ENCODE peak calls at places on chromosomes 11 and 22, in ten cellular contexts. One of them, this sample, is unnamed. For H3K9me3, the result is how much of the 10 kb centered on the place peaks cover.

GRCh38 chr11:123356539-123356938 is 73.5 kb upstream of the GRAMD1B start:
- DNase-seq in CD4-positive, alpha-beta memory T cell: no peak
- DNase-seq in thoracic aorta: no peak
- DNase-seq in AG04450: no peak
- DNase-seq in right lobe of liver: no peak
- DNase-seq in CD8-positive, alpha-beta memory T cell: no peak
- DNase-seq in GM12878: no peak
- DNase-seq in adrenal gland: no peak
- DNase-seq in IMR-90: no peak
- DNase-seq in colonic mucosa: no peak
- DNase-seq in this sample: no peak

GRCh38 chr22:45645526-45646414 is 25.9 kb upstream of the ATXN10 start:
- DNase-seq in colonic mucosa: peak
- DNase-seq in thoracic aorta: no peak
- DNase-seq in AG04450: no peak
- DNase-seq in right lobe of liver: peak
- DNase-seq in CD8-positive, alpha-beta memory T cell: peak
- DNase-seq in CD4-positive, alpha-beta memory T cell: peak
- DNase-seq in GM12878: no peak
- DNase-seq in adrenal gland: peak
- DNase-seq in IMR-90: peak
- DNase-seq in this sample: peak

GRCh38 chr11:1207451-1208360 is 15.2 kb upstream of the MUC5B start:
- DNase-seq in adrenal gland: no peak
- DNase-seq in AG04450: no peak
- DNase-seq in CD4-positive, alpha-beta memory T cell: peak
- DNase-seq in colonic mucosa: peak
- DNase-seq in IMR-90: no peak
- DNase-seq in right lobe of liver: peak
- DNase-seq in thoracic aorta: no peak
- DNase-seq in CD8-positive, alpha-beta memory T cell: no peak
- DNase-seq in GM12878: no peak
- DNase-seq in this sample: no peak

GRCh38 chr11:111944139-111944538 is 7.0 kb downstream of the DIXDC1 start:
- DNase-seq in IMR-90: peak
- DNase-seq in CD4-positive, alpha-beta memory T cell: no peak
- DNase-seq in adrenal gland: no peak
- DNase-seq in CD8-positive, alpha-beta memory T cell: no peak
- DNase-seq in colonic mucosa: no peak
- DNase-seq in thoracic aorta: no peak
- DNase-seq in AG04450: peak
- DNase-seq in right lobe of liver: no peak
- DNase-seq in GM12878: no peak
- DNase-seq in this sample: no peak

GRCh38 chr22:47193606-47194316 is 431.3 kb downstream of the TBC1D22A start:
- DNase-seq in GM12878: no peak
- DNase-seq in CD4-positive, alpha-beta memory T cell: no peak
- DNase-seq in colonic mucosa: peak
- DNase-seq in AG04450: no peak
- DNase-seq in IMR-90: no peak
- DNase-seq in right lobe of liver: no peak
- DNase-seq in CD8-positive, alpha-beta memory T cell: no peak
- DNase-seq in adrenal gland: peak
- DNase-seq in thoracic aorta: no peak
- DNase-seq in this sample: no peak

GRCh38 chr11:128039140-128040021 is 548.0 kb downstream of the ETS1 start:
- DNase-seq in AG04450: no peak
- DNase-seq in IMR-90: peak
- DNase-seq in thoracic aorta: no peak
- DNase-seq in adrenal gland: no peak
- DNase-seq in right lobe of liver: no peak
- DNase-seq in colonic mucosa: peak
- DNase-seq in CD8-positive, alpha-beta memory T cell: peak
- DNase-seq in CD4-positive, alpha-beta memory T cell: peak
- DNase-seq in GM12878: no peak
- DNase-seq in this sample: peak

GRCh38 chr11:5992604-5993251 is 5.9 kb upstream of the OR52L1 start:
- DNase-seq in CD4-positive, alpha-beta memory T cell: no peak
- DNase-seq in GM12878: no peak
- DNase-seq in colonic mucosa: no peak
- DNase-seq in IMR-90: peak
- DNase-seq in thoracic aorta: no peak
- DNase-seq in adrenal gland: no peak
- DNase-seq in CD8-positive, alpha-beta memory T cell: no peak
- DNase-seq in right lobe of liver: no peak
- DNase-seq in AG04450: no peak
- DNase-seq in this sample: no peak

GRCh38 chr22:20438066-20438677 is 547 bp upstream of the SCARF2 start:
- DNase-seq in colonic mucosa: no peak
- DNase-seq in adrenal gland: no peak
- DNase-seq in CD4-positive, alpha-beta memory T cell: no peak
- DNase-seq in right lobe of liver: no peak
- DNase-seq in CD8-positive, alpha-beta memory T cell: no peak
- DNase-seq in thoracic aorta: no peak
- DNase-seq in GM12878: no peak
- DNase-seq in AG04450: no peak
- DNase-seq in IMR-90: peak
- DNase-seq in this sample: no peak

GRCh38 chr11:115078461-115079438 is 400.4 kb downstream of the NXPE2 start:
- DNase-seq in CD4-positive, alpha-beta memory T cell: no peak
- DNase-seq in AG04450: no peak
- DNase-seq in CD8-positive, alpha-beta memory T cell: no peak
- DNase-seq in GM12878: no peak
- DNase-seq in IMR-90: no peak
- DNase-seq in thoracic aorta: no peak
- DNase-seq in adrenal gland: no peak
- DNase-seq in colonic mucosa: no peak
- DNase-seq in right lobe of liver: no peak
- DNase-seq in this sample: no peak

GRCh38 chr11:10942621-10943020 is 84.8 kb upstream of the ZBED5 start:
- DNase-seq in thoracic aorta: no peak
- DNase-seq in adrenal gland: no peak
- DNase-seq in right lobe of liver: no peak
- DNase-seq in CD4-positive, alpha-beta memory T cell: no peak
- DNase-seq in AG04450: no peak
- DNase-seq in colonic mucosa: no peak
- DNase-seq in IMR-90: no peak
- DNase-seq in GM12878: no peak
- DNase-seq in CD8-positive, alpha-beta memory T cell: no peak
- DNase-seq in this sample: no peak

GRCh38 chr11:113179181-113179701 is 135.1 kb upstream of the TTC12 start:
- DNase-seq in AG04450: no peak
- DNase-seq in IMR-90: no peak
- DNase-seq in adrenal gland: no peak
- DNase-seq in right lobe of liver: no peak
- DNase-seq in CD8-positive, alpha-beta memory T cell: no peak
- DNase-seq in GM12878: no peak
- DNase-seq in CD4-positive, alpha-beta memory T cell: no peak
- DNase-seq in thoracic aorta: no peak
- DNase-seq in colonic mucosa: no peak
- DNase-seq in this sample: no peak

GRCh38 chr22:50258361-50259292 is 2.9 kb downstream of the MAPK12 start:
- DNase-seq in CD8-positive, alpha-beta memory T cell: no peak
- DNase-seq in CD4-positive, alpha-beta memory T cell: no peak
- DNase-seq in IMR-90: no peak
- DNase-seq in adrenal gland: no peak
- DNase-seq in colonic mucosa: no peak
- DNase-seq in thoracic aorta: no peak
- DNase-seq in GM12878: no peak
- DNase-seq in right lobe of liver: peak
- DNase-seq in AG04450: no peak
- DNase-seq in this sample: no peak

GRCh38 chr22:17922925-17923898 is 101.1 kb downstream of the MICAL3 start:
- DNase-seq in CD4-positive, alpha-beta memory T cell: no peak
- DNase-seq in right lobe of liver: peak
- DNase-seq in GM12878: no peak
- DNase-seq in IMR-90: peak
- DNase-seq in adrenal gland: peak
- DNase-seq in CD8-positive, alpha-beta memory T cell: no peak
- DNase-seq in AG04450: peak
- DNase-seq in colonic mucosa: no peak
- DNase-seq in thoracic aorta: no peak
- DNase-seq in this sample: no peak

GRCh38 chr11:89441606-89442005 is 49.6 kb downstream of the NOX4 start:
- DNase-seq in AG04450: no peak
- DNase-seq in right lobe of liver: no peak
- DNase-seq in CD4-positive, alpha-beta memory T cell: no peak
- DNase-seq in thoracic aorta: no peak
- DNase-seq in colonic mucosa: no peak
- DNase-seq in IMR-90: no peak
- DNase-seq in GM12878: no peak
- DNase-seq in CD8-positive, alpha-beta memory T cell: no peak
- DNase-seq in adrenal gland: no peak
- DNase-seq in this sample: no peak

GRCh38 chr11:118003021-118003423 is 16.8 kb downstream of the IL10RA start:
- DNase-seq in AG04450: no peak
- DNase-seq in adrenal gland: no peak
- DNase-seq in IMR-90: no peak
- DNase-seq in colonic mucosa: no peak
- DNase-seq in CD4-positive, alpha-beta memory T cell: peak
- DNase-seq in GM12878: no peak
- DNase-seq in CD8-positive, alpha-beta memory T cell: no peak
- DNase-seq in thoracic aorta: no peak
- DNase-seq in right lobe of liver: peak
- DNase-seq in this sample: peak

GRCh38 chr11:96200243-96200642 is 142.8 kb downstream of the MAML2 start:
- DNase-seq in GM12878: no peak
- DNase-seq in right lobe of liver: no peak
- DNase-seq in AG04450: peak
- DNase-seq in adrenal gland: no peak
- DNase-seq in CD8-positive, alpha-beta memory T cell: no peak
- DNase-seq in colonic mucosa: no peak
- DNase-seq in CD4-positive, alpha-beta memory T cell: no peak
- DNase-seq in thoracic aorta: no peak
- DNase-seq in IMR-90: peak
- DNase-seq in this sample: no peak

DNA sequence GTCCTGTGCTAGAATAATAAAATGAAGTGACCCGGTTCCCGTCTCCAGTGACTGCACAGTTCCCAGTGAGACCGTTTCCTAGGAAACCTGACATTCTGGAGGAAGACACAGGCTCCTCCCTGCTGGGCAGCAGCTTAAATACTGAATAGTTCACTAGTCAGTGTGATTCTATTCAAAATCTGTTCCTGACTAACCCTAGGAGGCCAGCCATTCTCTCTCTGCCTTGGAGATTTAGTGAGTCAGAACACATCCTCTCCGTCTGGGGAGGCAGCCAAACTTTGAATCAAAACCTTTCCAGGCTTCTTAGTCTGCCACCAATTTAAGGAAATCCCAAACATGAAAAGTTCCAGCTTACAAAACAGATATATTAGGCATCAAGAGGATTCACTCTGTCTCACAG is 11.2 kb downstream of the TRIM66 start:
- DNase-seq in right lobe of liver: no peak
- DNase-seq in thoracic aorta: peak
- DNase-seq in IMR-90: peak
- DNase-seq in colonic mucosa: peak
- DNase-seq in CD4-positive, alpha-beta memory T cell: no peak
- DNase-seq in GM12878: no peak
- DNase-seq in adrenal gland: peak
- DNase-seq in AG04450: peak
- DNase-seq in CD8-positive, alpha-beta memory T cell: no peak
- DNase-seq in this sample: no peak
- H3K4me3 ChIP-seq in right lobe of liver: no peak
- H3K4me3 ChIP-seq in thoracic aorta: no peak
- H3K4me3 ChIP-seq in IMR-90: no peak
- H3K4me3 ChIP-seq in colonic mucosa: no peak
- H3K4me3 ChIP-seq in CD4-positive, alpha-beta memory T cell: no peak
- H3K4me3 ChIP-seq in GM12878: no peak
- H3K4me3 ChIP-seq in adrenal gland: no peak
- H3K4me3 ChIP-seq in AG04450: no peak
- H3K4me3 ChIP-seq in CD8-positive, alpha-beta memory T cell: no peak
- H3K4me3 ChIP-seq in this sample: no peak

GRCh38 chr11:12026331-12027211 is 18.1 kb upstream of the DKK3 start:
- DNase-seq in GM12878: peak
- DNase-seq in IMR-90: no peak
- DNase-seq in CD8-positive, alpha-beta memory T cell: no peak
- DNase-seq in colonic mucosa: no peak
- DNase-seq in CD4-positive, alpha-beta memory T cell: no peak
- DNase-seq in thoracic aorta: no peak
- DNase-seq in adrenal gland: no peak
- DNase-seq in right lobe of liver: no peak
- DNase-seq in AG04450: no peak
- DNase-seq in this sample: no peak
- H3K9me3 ChIP-seq in GM12878: under half
- H3K9me3 ChIP-seq in IMR-90: under half
- H3K9me3 ChIP-seq in CD8-positive, alpha-beta memory T cell: under half
- H3K9me3 ChIP-seq in colonic mucosa: under half
- H3K9me3 ChIP-seq in CD4-positive, alpha-beta memory T cell: under half
- H3K9me3 ChIP-seq in thoracic aorta: under half
- H3K9me3 ChIP-seq in adrenal gland: under half
- H3K9me3 ChIP-seq in right lobe of liver: under half
- H3K9me3 ChIP-seq in AG04450: under half
- H3K9me3 ChIP-seq in this sample: under half

DNA sequence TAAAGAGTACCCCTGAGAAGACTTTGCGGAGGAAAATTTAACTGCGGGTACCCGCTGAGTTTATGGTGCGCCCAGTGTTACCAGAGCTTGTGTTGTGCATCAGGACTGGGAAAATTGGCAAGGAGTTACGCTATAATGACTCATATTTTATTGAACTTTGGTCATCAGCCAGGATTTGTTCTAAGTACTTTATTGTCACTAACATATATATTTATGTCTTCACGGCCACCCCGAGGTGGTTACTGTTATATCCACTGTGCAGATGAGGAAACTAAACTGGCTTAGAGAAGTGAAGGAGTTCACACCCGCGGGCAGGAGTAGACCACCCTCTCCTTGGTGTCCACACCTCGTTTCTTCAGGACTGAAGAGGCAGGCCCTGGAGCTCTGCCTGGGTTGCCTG is 662 bp downstream of the ACCS start:
- DNase-seq in right lobe of liver: no peak
- DNase-seq in colonic mucosa: peak
- DNase-seq in adrenal gland: no peak
- DNase-seq in CD4-positive, alpha-beta memory T cell: no peak
- DNase-seq in thoracic aorta: no peak
- DNase-seq in GM12878: no peak
- DNase-seq in CD8-positive, alpha-beta memory T cell: no peak
- DNase-seq in AG04450: peak
- DNase-seq in IMR-90: peak
- DNase-seq in this sample: no peak
- H3K27ac ChIP-seq in right lobe of liver: peak
- H3K27ac ChIP-seq in colonic mucosa: peak
- H3K27ac ChIP-seq in adrenal gland: peak
- H3K27ac ChIP-seq in CD4-positive, alpha-beta memory T cell: peak
- H3K27ac ChIP-seq in thoracic aorta: peak
- H3K27ac ChIP-seq in GM12878: peak
- H3K27ac ChIP-seq in CD8-positive, alpha-beta memory T cell: peak
- H3K27ac ChIP-seq in AG04450: peak
- H3K27ac ChIP-seq in IMR-90: peak
- H3K27ac ChIP-seq in this sample: peak

DNA sequence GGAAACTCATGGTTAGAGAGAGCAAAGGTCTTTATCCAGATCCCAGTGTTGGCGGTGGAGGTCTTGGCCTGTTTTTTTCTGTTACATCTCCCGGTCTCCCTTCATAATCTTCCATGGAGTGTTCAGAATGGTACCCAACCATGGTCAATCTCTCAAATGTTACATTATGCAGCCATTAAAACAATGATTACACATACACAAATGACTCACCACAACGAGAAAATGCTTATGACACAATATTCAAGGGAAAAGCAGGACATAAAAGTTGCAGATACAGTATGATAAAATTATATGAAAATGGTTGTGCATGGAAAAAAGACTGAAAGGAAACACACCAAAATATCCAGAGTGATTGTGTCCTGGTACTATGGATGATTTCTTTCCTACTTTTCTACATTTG is 17.8 kb upstream of the CSNK1E start:
- DNase-seq in right lobe of liver: no peak
- DNase-seq in CD4-positive, alpha-beta memory T cell: no peak
- DNase-seq in thoracic aorta: no peak
- DNase-seq in AG04450: no peak
- DNase-seq in IMR-90: peak
- DNase-seq in GM12878: no peak
- DNase-seq in adrenal gland: no peak
- DNase-seq in colonic mucosa: no peak
- DNase-seq in CD8-positive, alpha-beta memory T cell: no peak
- DNase-seq in this sample: no peak
- H3K4me3 ChIP-seq in right lobe of liver: no peak
- H3K4me3 ChIP-seq in CD4-positive, alpha-beta memory T cell: no peak
- H3K4me3 ChIP-seq in thoracic aorta: no peak
- H3K4me3 ChIP-seq in AG04450: no peak
- H3K4me3 ChIP-seq in IMR-90: no peak
- H3K4me3 ChIP-seq in GM12878: no peak
- H3K4me3 ChIP-seq in adrenal gland: no peak
- H3K4me3 ChIP-seq in colonic mucosa: no peak
- H3K4me3 ChIP-seq in CD8-positive, alpha-beta memory T cell: no peak
- H3K4me3 ChIP-seq in this sample: no peak